ENCODE peak calls at places on chromosomes 4 and X, in nine cellular contexts. Y is fibroblast of lung, T is ovary, E is IMR-90, O is mammary epithelial cell, X is cardiac muscle cell, P is BE2C, R is tibial artery, D is NT2/D1. U is an unnamed sample. For H3K4me1 and H3K27me3, the result is how much of the 10 kb centered on the place peaks cover.

GRCh38 chr4:42172921-42173320 is 20.5 kb upstream of the BEND4 start:
- DNase-seq in O (no peak), D (no peak), E (no peak), R (no peak), P (no peak), T (no peak), X (no peak), Y (no peak), U (no peak)

GRCh38 chr4:31984872-31985271 is 1264.7 kb downstream of the PCDH7 start:
- DNase-seq in O (peak), E (no peak), X (peak), D (no peak), T (no peak), P (no peak), Y (peak), R (no peak), U (no peak)

GRCh38 chr4:74613266-74613665 is 168.3 kb downstream of the AREG start:
- DNase-seq in X (peak), T (no peak), D (no peak), R (no peak), O (no peak), E (no peak), P (no peak), Y (no peak), U (no peak)

GRCh38 chrX:76253432-76253831 is 80.6 kb downstream of the PBDC1 start:
- DNase-seq in T (no peak), D (peak), O (peak), E (peak), X (peak), R (no peak), P (peak), Y (peak), U (peak)

GRCh38 chr4:87423313-87424031 is 1.1 kb downstream of the NUDT9 start:
- DNase-seq in P (peak), D (no peak), O (peak), T (no peak), E (no peak), Y (no peak), R (no peak), X (no peak), U (no peak)

GRCh38 chr4:762211-763190 is 56.9 kb downstream of the PCGF3 start:
- DNase-seq in E (no peak), Y (peak), D (no peak), O (no peak), P (no peak), T (no peak), X (peak), R (no peak), U (no peak)

GRCh38 chr4:83503974-83504373 is 19.1 kb upstream of the ABRAXAS1 start:
- DNase-seq in D (no peak), R (no peak), Y (no peak), T (no peak), X (no peak), O (no peak), E (no peak), P (no peak), U (no peak)

GRCh38 chr4:164012396-164013027 is 518.0 kb downstream of the TMA16 start:
- DNase-seq in Y (peak), R (no peak), X (no peak), O (peak), P (peak), E (no peak), D (peak), T (no peak), U (peak)

GRCh38 chr4:48033825-48034413 is 17.3 kb downstream of the NIPAL1 start:
- DNase-seq in O (peak), Y (peak), D (no peak), T (no peak), P (peak), R (no peak), X (peak), E (peak), U (peak)

GRCh38 chr4:88003261-88003660 is 4.2 kb upstream of the PKD2 start:
- DNase-seq in E (no peak), P (no peak), T (no peak), Y (no peak), O (peak), D (no peak), R (no peak), X (no peak), U (no peak)

GRCh38 chrX:116185163-116185562 is 14.6 kb downstream of the AGTR2 start:
- DNase-seq in E (no peak), P (no peak), Y (no peak), R (no peak), D (no peak), T (no peak), O (no peak), X (no peak), U (no peak)

GRCh38 chr4:32003548-32003947 is 1283.4 kb downstream of the PCDH7 start:
- DNase-seq in T (no peak), R (no peak), O (no peak), X (no peak), D (no peak), Y (no peak), P (no peak), E (no peak), U (no peak)

GRCh38 chr4:11367371-11367770 is 61.3 kb downstream of the HS3ST1 start:
- DNase-seq in Y (peak), P (no peak), O (peak), R (peak), X (peak), T (peak), D (no peak), E (peak), U (no peak)

GRCh38 chr4:40058121-40058520 is 1.5 kb downstream of the N4BP2 start:
- DNase-seq in X (no peak), T (no peak), O (no peak), Y (no peak), P (no peak), E (no peak), D (no peak), R (no peak), U (no peak)

GRCh38 chrX:72100824-72101351 is 30.8 kb downstream of the RTL5 start:
- DNase-seq in O (no peak), Y (no peak), T (no peak), E (no peak), D (no peak), P (no peak), R (no peak), X (no peak), U (peak)

GRCh38 chrX:133971586-133971985 is 13.8 kb downstream of the GPC3 start:
- DNase-seq in Y (no peak), T (no peak), D (no peak), X (no peak), R (no peak), O (no peak), E (no peak), P (no peak), U (no peak)

GRCh38 chrX:138748480-138748879 is 37.0 kb upstream of the FGF13 start:
- DNase-seq in P (no peak), X (peak), T (no peak), D (no peak), E (peak), R (no peak), O (no peak), Y (no peak), U (no peak)

GRCh38 chrX:64427787-64428186 is 32.5 kb upstream of the MTMR8 start:
- DNase-seq in X (no peak), Y (no peak), T (no peak), D (no peak), O (no peak), P (no peak), R (no peak), E (no peak), U (no peak)

GRCh38 chr4:18579222-18579621 is 557.7 kb upstream of the LCORL start:
- DNase-seq in T (no peak), O (no peak), Y (no peak), P (no peak), D (no peak), X (no peak), E (no peak), R (no peak), U (no peak)

GRCh38 chr4:12852338-12853307 is 631.5 kb downstream of the RAB28 start:
- DNase-seq in P (no peak), X (peak), Y (peak), D (peak), O (peak), T (no peak), E (peak), R (no peak), U (no peak)

DNA sequence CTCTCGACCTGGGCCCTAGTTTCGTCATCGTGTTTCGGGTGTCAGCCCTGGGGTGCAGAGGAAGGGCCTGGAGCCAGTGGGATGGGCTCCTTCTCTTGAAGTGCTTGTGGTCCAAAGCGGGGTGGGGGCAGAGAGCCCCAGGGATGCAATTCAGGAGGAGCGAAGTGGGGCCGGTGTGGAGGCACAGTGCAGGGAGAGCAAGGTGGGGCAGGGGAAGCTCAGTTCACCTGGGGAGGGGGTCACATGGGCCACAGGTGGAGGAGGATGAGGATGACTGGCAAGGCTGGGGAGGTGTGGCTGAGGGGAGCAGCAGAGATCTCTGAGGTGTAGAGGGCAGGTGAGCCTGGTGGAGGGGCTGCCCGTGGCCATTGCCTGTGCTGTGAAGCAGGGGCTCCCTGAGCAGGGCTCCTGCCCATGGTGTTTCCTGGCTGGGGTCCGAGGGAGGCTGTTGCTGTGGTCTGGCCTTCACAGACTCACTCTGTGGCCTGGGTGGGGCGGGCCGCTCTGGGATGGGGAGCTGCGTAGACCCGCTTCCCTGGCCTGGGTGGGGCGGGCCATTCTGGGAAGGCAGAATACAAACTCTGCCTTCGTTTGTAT is 6.9 kb downstream of the SORCS2 start:
- DNase-seq in D (no peak), X (no peak), Y (no peak), E (no peak), O (no peak), P (peak), R (peak), T (peak), U (no peak)
- H3K4me1 ChIP-seq in D (under half), X (under half), Y (under half), E (under half), O (under half), P (under half), R (under half), T (under half), U (under half)

GRCh38 chr4:77219266-77219665 is 62.3 kb downstream of the CCNG2 start:
- DNase-seq in Y (no peak), O (no peak), D (no peak), E (no peak), P (no peak), X (no peak), R (no peak), T (no peak), U (no peak)

GRCh38 chr4:77229433-77229832 is 72.4 kb downstream of the CCNG2 start:
- DNase-seq in X (no peak), P (no peak), T (no peak), Y (no peak), D (no peak), O (peak), E (no peak), R (no peak), U (no peak)

GRCh38 chr4:77220841-77221613 is 64.0 kb downstream of the CCNG2 start:
- DNase-seq in P (no peak), T (no peak), X (peak), O (no peak), D (no peak), R (peak), E (peak), Y (peak), U (no peak)

GRCh38 chr4:77226939-77227705 is 70.1 kb downstream of the CCNG2 start:
- DNase-seq in R (no peak), Y (no peak), O (no peak), X (no peak), E (no peak), T (no peak), D (no peak), P (peak), U (no peak)

GRCh38 chr4:77225022-77225421 is 68.0 kb downstream of the CCNG2 start:
- DNase-seq in T (no peak), Y (no peak), O (no peak), R (no peak), D (no peak), X (no peak), E (no peak), P (no peak), U (no peak)
- H3K27me3 ChIP-seq in T (under half), Y (under half), O (under half), R (under half), D (under half), X (under half), E (under half), P (under half), U (under half)

GRCh38 chrX:150525061-150525919 is 43.1 kb upstream of the MTM1 start:
- DNase-seq in P (no peak), R (peak), T (no peak), X (no peak), Y (no peak), O (no peak), E (no peak), D (no peak), U (no peak)

GRCh38 chrX:150530821-150531220 is 37.6 kb upstream of the MTM1 start:
- DNase-seq in O (no peak), T (no peak), P (no peak), E (no peak), X (no peak), R (no peak), Y (no peak), D (no peak), U (no peak)

GRCh38 chrX:150529587-150529986 is 38.8 kb upstream of the MTM1 start:
- DNase-seq in P (no peak), X (no peak), O (no peak), R (no peak), T (no peak), D (no peak), Y (no peak), E (no peak), U (no peak)

GRCh38 chrX:150527108-150527507 is 41.3 kb upstream of the MTM1 start:
- DNase-seq in E (no peak), O (no peak), R (no peak), D (no peak), X (no peak), T (no peak), P (no peak), Y (no peak), U (no peak)

DNA sequence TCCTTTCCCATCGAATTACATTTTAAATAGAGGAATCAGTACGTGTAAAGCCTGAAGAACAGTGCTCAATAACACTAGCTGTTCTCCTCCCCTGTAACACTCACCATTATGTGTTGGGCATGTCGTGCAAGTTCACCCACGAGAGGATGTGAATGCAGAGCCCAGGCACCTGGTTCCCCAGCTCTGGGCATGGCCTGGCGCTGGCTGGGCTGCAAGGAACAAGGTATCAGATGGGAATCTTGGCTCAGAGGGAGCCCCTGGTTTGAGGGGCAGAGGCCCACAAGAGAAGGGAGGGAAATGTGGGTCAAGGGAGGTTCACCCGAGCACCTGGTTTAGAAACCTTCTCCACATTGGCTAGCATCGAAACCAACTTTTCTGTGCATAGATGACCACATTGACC is 41.7 kb upstream of the MTM1 start:
- DNase-seq in Y (no peak), D (no peak), R (no peak), X (no peak), T (no peak), E (no peak), P (no peak), O (no peak), U (no peak)
- H3K4me1 ChIP-seq in Y (under half), D (under half), R (under half), X (under half), T (under half), E (under half), P (under half), O (under half), U (under half)

GRCh38 chr4:21952549-21952948 is 4.0 kb upstream of the KCNIP4 start:
- DNase-seq in P (no peak), D (no peak), R (no peak), O (no peak), E (no peak), T (no peak), Y (no peak), X (no peak), U (no peak)

GRCh38 chr4:21948347-21949072 is at the start of gene KCNIP4:
- DNase-seq in O (peak), T (peak), P (peak), D (peak), E (no peak), X (peak), Y (peak), R (no peak), U (no peak)

GRCh38 chr4:21946858-21947257 is 1.7 kb downstream of the KCNIP4 start:
- DNase-seq in Y (no peak), P (no peak), E (no peak), O (no peak), X (no peak), D (no peak), R (no peak), T (no peak), U (no peak)

GRCh38 chr4:21947768-21948346 is 715 bp downstream of the KCNIP4 start:
- DNase-seq in E (no peak), X (no peak), T (no peak), R (no peak), O (no peak), Y (no peak), D (no peak), P (no peak), U (no peak)

DNA sequence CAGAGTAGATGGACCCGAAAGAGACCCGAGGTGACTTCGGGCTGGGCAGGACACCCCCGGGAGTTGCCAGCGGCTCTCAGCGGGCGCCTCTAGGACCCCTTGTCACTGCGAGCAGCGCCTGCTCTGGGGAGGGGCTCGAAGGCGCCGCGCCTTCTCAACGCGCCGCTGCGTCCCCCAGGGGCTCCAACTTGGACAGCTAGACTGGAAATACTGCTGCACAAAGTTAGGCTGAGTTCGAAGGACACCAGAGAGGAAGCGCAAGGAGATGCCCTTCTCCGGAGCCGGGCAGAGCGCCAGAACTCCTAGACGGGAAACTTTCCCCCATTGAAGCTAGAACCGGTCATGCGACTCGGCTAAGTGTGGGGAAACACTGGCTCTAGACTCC is 493 bp upstream of the KCNIP4 start:
- DNase-seq in D (no peak), Y (peak), X (peak), P (peak), R (no peak), O (peak), T (peak), E (no peak), U (no peak)
- H3K27me3 ChIP-seq in D (half or more), Y (under half), X (half or more), P (half or more), R (under half), O (under half), T (under half), E (under half), U (under half)

DNA sequence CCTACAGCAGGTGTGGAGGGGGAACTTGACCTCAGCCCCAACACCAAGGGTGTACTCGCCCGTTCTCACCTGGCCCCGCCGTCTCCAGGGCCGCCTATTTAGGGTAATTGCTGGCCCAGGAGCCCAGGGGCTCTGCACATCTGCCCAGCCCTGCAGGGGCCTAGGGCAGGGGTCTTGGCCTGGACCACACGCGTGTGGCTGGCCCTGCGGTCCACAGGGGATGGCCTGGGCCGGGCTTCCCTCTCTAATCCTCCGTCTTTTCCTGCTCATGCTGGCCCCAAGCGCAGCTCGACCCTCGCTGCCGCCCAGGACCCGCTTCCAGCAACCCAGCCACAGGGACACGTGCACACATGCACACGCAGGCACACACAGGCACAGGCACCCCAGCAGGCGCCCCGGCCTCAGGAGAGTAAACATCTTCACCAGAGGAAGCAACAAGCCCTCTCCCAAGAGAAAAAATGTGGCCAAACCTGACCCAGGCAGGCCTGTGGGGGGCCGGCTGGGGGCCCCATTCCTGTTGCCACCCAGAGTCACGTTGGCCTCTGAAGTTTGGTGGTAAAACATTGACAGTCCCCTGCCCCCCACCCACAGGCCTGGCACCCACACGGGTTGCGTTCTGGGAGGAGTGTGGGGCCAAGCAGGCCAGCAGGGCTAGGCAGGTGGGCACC is 24.6 kb upstream of the FGFR3 start:
- DNase-seq in D (no peak), E (no peak), T (no peak), R (no peak), O (no peak), Y (no peak), P (no peak), X (no peak), U (no peak)
- H3K4me1 ChIP-seq in D (under half), E (under half), T (under half), R (under half), O (under half), Y (under half), P (under half), X (under half), U (under half)

GRCh38 chr4:173498771-173499170 is 31.3 kb downstream of the HAND2 start:
- DNase-seq in Y (no peak), D (no peak), X (no peak), P (no peak), E (no peak), O (no peak), T (no peak), R (no peak), U (no peak)
- H3K27me3 ChIP-seq in Y (under half), D (under half), X (under half), P (under half), E (half or more), O (under half), T (under half), R (under half), U (under half)

DNA sequence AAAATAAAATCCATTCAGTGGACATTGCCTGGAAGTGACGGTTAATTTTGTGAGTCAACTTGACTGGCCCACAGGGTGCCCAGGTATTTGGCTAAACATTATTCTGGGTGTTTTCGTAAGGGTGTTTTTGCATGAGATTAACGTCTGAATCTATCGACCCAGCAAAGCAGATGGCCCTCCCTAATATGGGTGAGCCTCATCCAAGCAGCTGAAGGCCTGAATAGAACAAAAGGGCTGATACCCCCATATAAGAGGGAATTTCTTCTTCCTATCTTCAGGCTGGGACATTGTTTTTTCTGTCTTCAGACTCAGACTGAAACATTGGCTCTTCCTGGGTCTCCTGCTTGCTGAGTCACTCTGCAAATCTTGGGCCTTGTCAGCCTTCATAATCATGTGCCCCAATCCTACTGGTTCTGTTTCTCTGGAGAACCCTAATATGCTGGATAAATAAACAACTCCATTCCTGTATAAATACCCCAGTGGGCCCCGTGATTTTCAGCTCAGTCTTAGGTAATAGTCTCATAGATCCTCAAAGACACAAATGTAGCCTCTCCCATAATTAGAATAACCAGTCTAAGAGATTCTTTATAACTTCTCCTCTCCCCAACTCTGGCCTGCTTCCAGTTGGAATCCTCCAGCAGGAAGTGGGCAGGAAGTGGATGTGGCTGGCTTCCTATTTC is 33.1 kb upstream of the DDX3X start:
- DNase-seq in T (no peak), P (no peak), E (peak), D (no peak), R (peak), O (no peak), Y (peak), X (peak), U (no peak)
- H3K4me1 ChIP-seq in T (under half), P (under half), E (under half), D (under half), R (under half), O (under half), Y (under half), X (under half), U (under half)

U was measured in effector memory CD4-positive, alpha-beta T cell.